ENCODE peak calls at places on chromosomes 11 and 22, in six cellular contexts. V, B, E, A, P and Q are unnamed samples.

GRCh38 chr11:20912046-20912821 is 242.8 kb downstream of the NELL1 start:
- DNase-seq in A (no peak), P (no peak), B (no peak), E (no peak), V (no peak), Q (no peak)

GRCh38 chr11:86115542-86116385 is 46.9 kb upstream of the PICALM start:
- DNase-seq in A (no peak), P (peak; percentile 39), B (no peak), V (no peak), E (no peak), Q (no peak)

GRCh38 chr11:111365722-111366559 is 13.1 kb downstream of the POU2AF1 start:
- DNase-seq in E (no peak), B (no peak), V (no peak), P (no peak), A (no peak), Q (no peak)

GRCh38 chr11:65040520-65041205 is 347 bp upstream of the SAC3D1 start:
- DNase-seq in A (peak; percentile 98), B (peak; percentile 94), V (peak; percentile 93), P (peak; percentile 92), E (peak; percentile 90), Q (peak; percentile 98)

GRCh38 chr11:58494096-58494495 is 13.8 kb downstream of the OR5B21 start:
- DNase-seq in A (no peak), V (no peak), B (no peak), E (no peak), P (peak; percentile 54), Q (no peak)

GRCh38 chr11:118152552-118153471 is at the start of gene SCN4B:
- DNase-seq in P (peak; percentile 50), E (peak; percentile 92), V (peak; percentile 31), B (peak; percentile 17), A (no peak), Q (peak; percentile 88)

GRCh38 chr11:16981651-16982194 is 32.5 kb downstream of the PLEKHA7 start:
- DNase-seq in V (peak; percentile 10), A (no peak), P (peak; percentile 49), B (peak; percentile 45), E (no peak), Q (no peak)

GRCh38 chr22:50034126-50035081 is 21.8 kb upstream of the IL17REL start:
- DNase-seq in B (no peak), P (peak; percentile 7), V (no peak), A (no peak), E (no peak), Q (no peak)

GRCh38 chr11:35322321-35322979 is 96.9 kb downstream of the SLC1A2 start:
- DNase-seq in B (no peak), E (no peak), P (no peak), V (no peak), A (no peak), Q (peak; percentile 59)

GRCh38 chr22:45319319-45319675 is 9.6 kb downstream of the FAM118A start:
- DNase-seq in B (no peak), P (peak; percentile 62), V (no peak), A (no peak), E (no peak), Q (no peak)

GRCh38 chr11:94112182-94112960 is 16.3 kb upstream of the PANX1 start:
- DNase-seq in A (no peak), B (no peak), V (no peak), P (no peak), E (no peak), Q (no peak)

GRCh38 chr22:45575173-45575572 is 72.5 kb downstream of the FBLN1 start:
- DNase-seq in B (no peak), V (no peak), E (no peak), A (no peak), P (no peak), Q (no peak)

GRCh38 chr11:65541093-65542010 is 16.5 kb downstream of the SCYL1 start:
- DNase-seq in V (no peak), E (no peak), P (no peak), B (no peak), A (no peak), Q (no peak)

GRCh38 chr11:64885367-64886286 is 7.2 kb upstream of the EHD1 start:
- DNase-seq in A (no peak), P (peak; percentile 96), E (no peak), V (peak; percentile 43), B (peak; percentile 54), Q (no peak)

GRCh38 chr22:38412435-38413084 is 42.4 kb downstream of the KCNJ4 start:
- DNase-seq in V (no peak), A (no peak), B (no peak), P (no peak), E (no peak), Q (no peak)

GRCh38 chr22:24325105-24325757 is 54.6 kb downstream of the SPECC1L start:
- DNase-seq in E (peak; percentile 19), V (peak; percentile 76), A (no peak), P (peak; percentile 91), B (peak; percentile 45), Q (peak; percentile 3)